ENCODE peak calls at places on chromosomes 2 and 18, in five cellular contexts. Y, T, F, D and J are unnamed samples. For H3K4me1, the result is how much of the 10 kb centered on the place peaks cover.

GRCh38 chr2:19746611-19747309 is 155.0 kb downstream of the TTC32 start:
- DNase-seq in Y (no peak), T (peak), F (peak), D (no peak), J (no peak)

GRCh38 chr18:6750411-6750810 is 20.9 kb downstream of the ARHGAP28 start:
- DNase-seq in Y (no peak), T (no peak), F (no peak), D (no peak), J (no peak)

GRCh38 chr2:216504376-216504762 is 5.7 kb downstream of the RPL37A start:
- DNase-seq in Y (no peak), T (no peak), F (no peak), D (no peak), J (no peak)

GRCh38 chr2:173588931-173589369 is 234.3 kb downstream of the CDCA7 start:
- DNase-seq in Y (no peak), T (no peak), F (peak), D (no peak), J (no peak)

GRCh38 chr2:222875482-222875881 is 14.6 kb downstream of the ACSL3 start:
- DNase-seq in Y (no peak), T (no peak), F (no peak), D (no peak), J (no peak)

GRCh38 chr18:70390366-70391090 is 101.7 kb downstream of the SOCS6 start:
- DNase-seq in Y (no peak), T (no peak), F (peak), D (no peak), J (no peak)

GRCh38 chr2:230955163-230955779 is 30.2 kb upstream of the GPR55 start:
- DNase-seq in Y (no peak), T (no peak), F (no peak), D (no peak), J (no peak)

GRCh38 chr2:217515615-217516309 is 487.0 kb downstream of the TNS1 start:
- DNase-seq in Y (no peak), T (no peak), F (no peak), D (no peak), J (no peak)

GRCh38 chr18:61203151-61203550 is 130.1 kb upstream of the CDH20 start:
- DNase-seq in Y (no peak), T (no peak), F (no peak), D (no peak), J (no peak)

GRCh38 chr2:212494413-212495020 is 44.1 kb downstream of the ERBB4 start:
- DNase-seq in Y (no peak), T (no peak), F (no peak), D (no peak), J (no peak)

GRCh38 chr2:155035246-155035645 is 336.8 kb downstream of the KCNJ3 start:
- DNase-seq in Y (no peak), T (no peak), F (no peak), D (no peak), J (no peak)

GRCh38 chr2:11598228-11598731 is 64.4 kb downstream of the GREB1 start:
- DNase-seq in Y (no peak), T (no peak), F (no peak), D (no peak), J (no peak)

GRCh38 chr2:64754587-64754986 is 100.9 kb upstream of the SERTAD2 start:
- DNase-seq in Y (no peak), T (no peak), F (no peak), D (no peak), J (no peak)

GRCh38 chr2:226791487-226792081 is 8.0 kb downstream of the IRS1 start:
- DNase-seq in Y (peak), T (peak), F (peak), D (peak), J (peak)

GRCh38 chr18:21049306-21049705 is 62.3 kb downstream of the ROCK1 start:
- DNase-seq in Y (no peak), T (no peak), F (no peak), D (no peak), J (no peak)

GRCh38 chr2:55418072-55418471 is 1.6 kb downstream of the CCDC88A start:
- DNase-seq in Y (no peak), T (no peak), F (no peak), D (no peak), J (no peak)

GRCh38 chr2:210063306-210063705 is 60.9 kb downstream of the RPE start:
- DNase-seq in Y (no peak), T (no peak), F (no peak), D (no peak), J (no peak)

GRCh38 chr2:163662141-163662780 is 73.5 kb downstream of the FIGN start:
- DNase-seq in Y (no peak), T (no peak), F (peak), D (no peak), J (no peak)

GRCh38 chr18:10460414-10461018 is 6.1 kb downstream of the APCDD1 start:
- DNase-seq in Y (no peak), T (no peak), F (no peak), D (no peak), J (no peak)

GRCh38 chr18:23568265-23568664 is 18.0 kb downstream of the NPC1 start:
- DNase-seq in Y (no peak), T (no peak), F (no peak), D (no peak), J (no peak)

GRCh38 chr2:182716665-182716990 is 571 bp downstream of the DNAJC10 start:
- DNase-seq in Y (peak), T (no peak), F (no peak), D (peak), J (no peak)

GRCh38 chr2:197137234-197137633 is 173.3 kb downstream of the ANKRD44 start:
- DNase-seq in Y (peak), T (no peak), F (peak), D (no peak), J (no peak)

GRCh38 chr2:170505631-170506270 is 209.4 kb upstream of the SP5 start:
- DNase-seq in Y (no peak), T (peak), F (no peak), D (peak), J (no peak)

GRCh38 chr2:236169151-236169721 is 1.1 kb upstream of the GBX2 start:
- DNase-seq in Y (no peak), T (no peak), F (no peak), D (no peak), J (no peak)

GRCh38 chr2:85945576-85945975 is 56.8 kb upstream of the ST3GAL5 start:
- DNase-seq in Y (no peak), T (no peak), F (no peak), D (peak), J (no peak)

GRCh38 chr2:163157891-163158511 is 319.4 kb upstream of the KCNH7 start:
- DNase-seq in Y (peak), T (no peak), F (peak), D (no peak), J (no peak)

GRCh38 chr2:240782886-240783818 is 36.9 kb downstream of the KIF1A start:
- DNase-seq in Y (no peak), T (no peak), F (no peak), D (no peak), J (no peak)

GRCh38 chr2:134253117-134253704 is 661 bp upstream of the MGAT5 start:
- DNase-seq in Y (no peak), T (no peak), F (no peak), D (no peak), J (no peak)

DNA sequence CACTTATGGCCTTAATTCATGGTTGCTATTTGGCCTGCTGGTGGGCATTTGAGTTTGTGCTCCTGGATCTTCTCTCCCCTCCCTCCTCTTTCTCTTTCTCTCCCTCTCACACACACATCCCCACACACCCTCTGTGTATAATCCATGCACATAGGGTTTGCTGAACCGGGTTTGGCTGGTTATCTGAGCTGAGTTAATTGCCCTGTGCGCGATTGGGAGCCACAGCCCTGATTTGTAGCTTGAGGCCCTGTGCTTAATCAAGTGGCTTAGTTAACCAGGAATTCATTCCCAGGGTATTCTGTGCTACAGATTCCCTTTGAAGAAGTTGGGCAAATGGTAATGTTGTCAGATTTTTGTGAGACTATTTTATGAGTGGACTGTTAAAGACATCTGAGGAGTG is 6.2 kb downstream of the PARD3B start:
- DNase-seq in Y (no peak), T (no peak), F (no peak), D (no peak), J (no peak)
- H3K4me1 ChIP-seq in Y (under half), T (under half), F (under half), D (under half), J (under half)

DNA sequence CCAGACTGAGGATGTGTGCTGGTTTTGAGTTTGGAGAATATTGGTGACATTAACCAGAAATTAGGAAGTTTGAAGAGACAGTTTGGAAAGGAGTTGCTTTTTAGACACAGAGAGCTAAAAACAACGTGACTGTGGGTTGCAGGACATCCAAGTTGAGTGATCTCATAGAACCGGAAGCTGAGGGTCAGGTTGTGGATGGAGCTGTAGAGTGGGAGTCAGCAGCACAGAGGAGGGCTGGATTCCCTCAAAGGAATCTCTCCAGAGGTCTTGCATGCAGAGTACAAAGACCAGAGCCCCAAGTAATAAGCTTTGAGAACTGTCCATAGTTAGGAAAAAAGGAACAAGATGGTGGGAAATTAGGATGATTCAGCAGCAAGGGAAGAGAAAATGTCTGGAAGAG is 9.3 kb downstream of the MAPRE3 start:
- DNase-seq in Y (no peak), T (no peak), F (peak), D (no peak), J (no peak)
- H3K27ac ChIP-seq in Y (no peak), T (no peak), F (no peak), D (no peak), J (no peak)

GRCh38 chr2:68193144-68193543 is 35.5 kb downstream of the PNO1 start:
- DNase-seq in Y (no peak), T (no peak), F (peak), D (no peak), J (no peak)
- H3K4me1 ChIP-seq in Y (under half), T (under half), F (under half), D (under half), J (under half)

GRCh38 chr2:8661736-8662135 is 20.1 kb upstream of the ID2 start:
- DNase-seq in Y (no peak), T (peak), F (peak), D (no peak), J (no peak)

GRCh38 chr2:8662239-8662879 is 19.5 kb upstream of the ID2 start:
- DNase-seq in Y (peak), T (no peak), F (peak), D (no peak), J (no peak)

GRCh38 chr2:8659735-8660492 is 21.9 kb upstream of the ID2 start:
- DNase-seq in Y (no peak), T (no peak), F (no peak), D (no peak), J (no peak)

GRCh38 chr2:8659092-8659734 is 22.6 kb upstream of the ID2 start:
- DNase-seq in Y (no peak), T (peak), F (no peak), D (no peak), J (no peak)

GRCh38 chr2:8661235-8661634 is 20.6 kb upstream of the ID2 start:
- DNase-seq in Y (no peak), T (no peak), F (no peak), D (no peak), J (no peak)
- H3K27ac ChIP-seq in Y (no peak), T (no peak), F (no peak), D (no peak), J (no peak)

GRCh38 chr18:75226301-75226955 is 15.8 kb downstream of the TSHZ1 start:
- DNase-seq in Y (no peak), T (no peak), F (peak), D (no peak), J (no peak)
- H3K4me1 ChIP-seq in Y (under half), T (under half), F (under half), D (under half), J (half or more)

DNA sequence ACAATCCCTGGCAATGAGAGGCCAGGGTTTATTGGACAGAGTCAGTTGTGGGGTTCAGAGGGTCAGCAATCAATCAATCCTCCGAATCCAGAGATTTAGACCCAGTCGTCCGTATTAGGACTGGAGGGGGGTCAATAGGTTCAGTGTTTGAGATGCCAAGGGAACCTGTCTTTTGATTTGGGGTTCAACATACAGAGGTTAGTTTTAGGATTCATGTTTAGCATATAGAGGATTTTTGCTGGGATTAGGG is 292 bp downstream of the GMPPA start:
- DNase-seq in Y (no peak), T (no peak), F (no peak), D (no peak), J (no peak)
- H3K27ac ChIP-seq in Y (peak), T (peak), F (peak), D (peak), J (peak)

DNA sequence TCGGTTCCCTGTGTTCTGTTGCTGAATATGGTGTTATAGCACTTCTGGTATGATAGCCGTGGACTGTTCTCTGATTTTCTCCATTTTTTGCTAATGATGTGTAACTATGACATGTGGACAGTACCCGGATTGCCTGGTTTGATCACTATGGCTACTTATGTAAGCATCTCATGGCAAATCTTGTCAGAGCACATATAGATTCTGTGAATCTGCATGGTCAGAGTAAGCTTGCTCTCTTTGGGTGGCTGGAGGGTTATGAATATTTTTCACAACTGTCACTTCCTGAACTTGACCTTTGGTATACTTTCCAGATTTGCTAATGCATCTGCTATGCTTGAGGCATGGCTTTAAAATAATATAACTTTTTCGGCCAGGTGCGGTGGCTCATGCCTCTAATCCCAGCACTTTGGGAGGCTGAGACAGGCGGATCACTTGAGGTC is 36.8 kb upstream of the ATP8B1 start:
- DNase-seq in Y (peak), T (no peak), F (peak), D (no peak), J (no peak)
- H3K4me1 ChIP-seq in Y (under half), T (under half), F (under half), D (under half), J (under half)

GRCh38 chr2:48043301-48043700 is 137.0 kb upstream of the FBXO11 start:
- DNase-seq in Y (no peak), T (no peak), F (no peak), D (no peak), J (no peak)

GRCh38 chr2:48043746-48044145 is 137.4 kb upstream of the FBXO11 start:
- DNase-seq in Y (no peak), T (no peak), F (peak), D (no peak), J (no peak)

GRCh38 chr2:48048725-48049124 is 142.4 kb upstream of the FBXO11 start:
- DNase-seq in Y (no peak), T (no peak), F (no peak), D (no peak), J (no peak)

GRCh38 chr2:48049371-48049770 is 143.1 kb upstream of the FBXO11 start:
- DNase-seq in Y (no peak), T (no peak), F (no peak), D (no peak), J (no peak)

DNA sequence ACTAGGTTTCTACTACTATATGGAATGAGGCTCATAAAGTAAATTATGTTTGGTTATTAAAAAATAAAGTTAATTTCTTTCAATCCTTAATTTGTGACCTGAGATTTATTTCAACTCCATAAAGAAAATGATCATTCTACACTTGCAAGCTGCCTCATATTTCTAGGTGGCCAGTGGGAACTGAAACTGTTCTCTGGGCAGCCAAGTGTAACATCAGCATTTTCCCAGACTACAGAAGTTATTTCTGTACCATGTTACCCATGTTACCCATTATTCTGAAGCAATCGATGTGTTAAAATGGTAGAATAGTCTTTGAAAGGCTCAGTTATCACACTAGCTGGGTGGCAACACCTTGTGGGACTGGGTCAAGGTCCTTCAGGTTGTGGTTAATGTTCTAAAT is 139.3 kb upstream of the FBXO11 start:
- DNase-seq in Y (no peak), T (no peak), F (no peak), D (no peak), J (no peak)
- H3K27ac ChIP-seq in Y (no peak), T (no peak), F (no peak), D (no peak), J (no peak)

DNA sequence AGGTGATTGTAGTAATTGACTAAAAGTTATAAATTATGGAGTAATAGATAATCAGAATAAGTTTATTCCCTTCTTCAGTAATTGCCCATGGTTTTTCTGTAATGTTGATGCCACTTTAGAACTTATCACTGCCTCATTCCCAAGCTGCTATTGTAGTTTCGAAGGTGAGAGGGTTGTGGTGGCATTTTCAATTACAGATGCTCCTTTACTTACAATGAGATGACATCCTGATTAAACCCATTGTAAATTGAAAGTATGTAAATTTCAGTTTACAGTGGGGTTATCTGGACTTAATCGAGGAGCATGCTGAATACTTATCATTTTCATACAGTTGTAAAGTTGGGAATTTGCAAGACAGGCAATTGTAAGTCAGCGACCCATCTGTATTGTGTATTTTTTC is 2.9 kb downstream of the NDUFV2 start:
- DNase-seq in Y (no peak), T (no peak), F (no peak), D (no peak), J (no peak)
- H3K4me1 ChIP-seq in Y (under half), T (under half), F (under half), D (under half), J (half or more)